ENCODE peak calls at places on chromosomes 1 and 21, in nine cellular contexts. W, V, A, P, T, M, L, S and G are unnamed samples.

GRCh38 chr21:45975017-45975595 is 6.5 kb upstream of the COL6A1 start:
- DNase-seq in W (no peak), V (no peak), A (no peak), P (peak), T (no peak), M (no peak), L (no peak), S (peak), G (peak)

GRCh38 chr1:226581650-226582330 is 33.2 kb downstream of the STUM start:
- DNase-seq in W (no peak), V (no peak), A (no peak), P (no peak), T (no peak), M (no peak), L (no peak), S (no peak), G (no peak)

GRCh38 chr1:239558992-239559391 is 172.6 kb downstream of the CHRM3 start:
- DNase-seq in W (no peak), V (no peak), A (no peak), P (no peak), T (no peak), M (no peak), L (no peak), S (no peak), G (no peak)

GRCh38 chr1:175735144-175735543 is 8.3 kb downstream of the TNR start:
- DNase-seq in W (no peak), V (no peak), A (no peak), P (no peak), T (no peak), M (no peak), L (no peak), S (no peak), G (no peak)

GRCh38 chr1:147201276-147201675 is 23.9 kb downstream of the FMO5 start:
- DNase-seq in W (no peak), V (no peak), A (no peak), P (no peak), T (no peak), M (no peak), L (no peak), S (no peak), G (no peak)

GRCh38 chr1:152392909-152393308 is 21.2 kb downstream of the CRNN start:
- DNase-seq in W (peak), V (no peak), A (no peak), P (no peak), T (no peak), M (no peak), L (no peak), S (no peak), G (no peak)

GRCh38 chr1:197660389-197660788 is 114.9 kb downstream of the DENND1B start:
- DNase-seq in W (no peak), V (no peak), A (no peak), P (no peak), T (no peak), M (no peak), L (no peak), S (no peak), G (no peak)

GRCh38 chr1:13801232-13801631 is 101.2 kb downstream of the PRDM2 start:
- DNase-seq in W (no peak), V (no peak), A (no peak), P (no peak), T (no peak), M (no peak), L (peak), S (no peak), G (no peak)

GRCh38 chr1:238499036-238499435 is 608.3 kb upstream of the ZP4 start:
- DNase-seq in W (no peak), V (no peak), A (no peak), P (no peak), T (no peak), M (no peak), L (no peak), S (no peak), G (no peak)

GRCh38 chr1:180905927-180906326 is 6.8 kb upstream of the KIAA1614 start:
- DNase-seq in W (no peak), V (no peak), A (no peak), P (no peak), T (no peak), M (no peak), L (no peak), S (no peak), G (no peak)

GRCh38 chr1:181086926-181087325 is 1.6 kb upstream of the IER5 start:
- DNase-seq in W (no peak), V (no peak), A (no peak), P (no peak), T (no peak), M (no peak), L (no peak), S (no peak), G (no peak)

DNA sequence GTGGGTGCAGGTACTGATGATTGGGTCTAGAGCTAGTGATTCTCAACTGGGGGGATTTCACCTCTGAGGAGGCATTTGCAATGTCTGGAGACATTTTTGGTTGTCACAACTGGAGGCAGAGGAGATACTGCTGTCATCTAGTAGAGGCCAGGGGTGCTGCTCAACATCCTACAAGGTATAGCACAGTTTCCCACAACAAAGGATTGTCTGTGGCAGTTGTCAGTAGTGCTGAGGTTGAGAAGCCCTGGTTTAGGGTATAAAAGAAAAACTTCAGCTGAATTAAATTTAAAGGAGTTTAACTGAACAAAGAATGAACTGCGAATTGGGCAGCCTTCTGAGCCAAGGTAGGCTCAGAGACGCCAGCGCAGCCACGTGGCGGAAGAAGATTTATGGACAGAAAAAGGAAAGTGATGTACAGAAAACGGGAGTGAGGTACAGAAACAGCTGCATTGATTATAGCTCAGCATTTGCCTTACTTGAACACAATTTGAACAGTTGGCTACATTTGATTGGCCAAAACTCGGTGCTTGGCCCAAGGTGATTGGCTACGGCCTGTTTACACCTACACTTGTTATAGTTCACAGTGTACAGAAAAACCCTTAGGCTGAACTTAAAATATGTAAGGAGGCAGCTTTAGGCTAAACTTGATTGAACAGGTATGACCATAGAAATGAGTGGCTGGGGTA is 40.4 kb downstream of the MPZL1 start:
- DNase-seq in W (no peak), V (no peak), A (no peak), P (no peak), T (no peak), M (no peak), L (no peak), S (no peak), G (no peak)
- H3K4me3 ChIP-seq in W (no peak), V (no peak), A (no peak), P (no peak), T (no peak), M (no peak), L (no peak), S (no peak), G (no peak)

DNA sequence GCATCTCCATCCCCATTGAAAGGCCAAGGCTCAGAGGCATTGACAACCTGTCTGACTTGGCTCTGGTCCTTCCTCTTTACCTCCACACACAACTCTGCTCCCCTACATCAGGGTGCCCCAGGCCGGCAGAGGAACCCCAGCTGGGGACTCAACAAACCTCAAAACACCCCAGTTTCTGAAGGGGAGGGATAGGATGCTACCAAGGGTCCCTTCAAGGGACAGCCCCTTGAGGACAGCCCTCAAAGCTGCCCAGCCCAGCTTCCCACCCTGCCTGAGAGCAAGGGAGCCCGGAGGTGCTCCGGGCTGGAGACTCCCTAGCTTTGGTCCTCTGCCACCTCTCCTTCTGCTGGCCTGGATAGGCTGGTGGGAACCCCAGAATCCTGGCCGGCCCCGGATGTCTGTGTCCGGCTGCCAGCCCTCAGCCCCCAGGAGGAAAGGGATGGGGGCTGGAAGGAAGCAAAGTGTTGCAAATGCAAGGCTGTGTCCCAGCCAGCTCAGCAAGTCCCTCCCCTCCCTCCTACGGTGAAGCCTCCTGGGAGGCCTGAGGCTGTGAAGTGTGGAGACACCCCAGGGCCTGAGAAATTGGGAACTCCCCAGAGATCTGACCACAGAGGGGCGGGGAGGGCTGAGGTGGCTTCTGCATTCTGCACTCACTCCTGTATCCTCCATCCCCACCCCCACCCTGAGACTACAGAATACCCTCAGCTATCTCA is 1.1 kb upstream of the MARCKSL1 start:
- DNase-seq in W (peak), V (no peak), A (no peak), P (peak), T (no peak), M (no peak), L (no peak), S (no peak), G (peak)
- H3K4me3 ChIP-seq in W (no peak), V (no peak), A (no peak), P (no peak), T (no peak), M (no peak), L (no peak), S (no peak), G (no peak)

DNA sequence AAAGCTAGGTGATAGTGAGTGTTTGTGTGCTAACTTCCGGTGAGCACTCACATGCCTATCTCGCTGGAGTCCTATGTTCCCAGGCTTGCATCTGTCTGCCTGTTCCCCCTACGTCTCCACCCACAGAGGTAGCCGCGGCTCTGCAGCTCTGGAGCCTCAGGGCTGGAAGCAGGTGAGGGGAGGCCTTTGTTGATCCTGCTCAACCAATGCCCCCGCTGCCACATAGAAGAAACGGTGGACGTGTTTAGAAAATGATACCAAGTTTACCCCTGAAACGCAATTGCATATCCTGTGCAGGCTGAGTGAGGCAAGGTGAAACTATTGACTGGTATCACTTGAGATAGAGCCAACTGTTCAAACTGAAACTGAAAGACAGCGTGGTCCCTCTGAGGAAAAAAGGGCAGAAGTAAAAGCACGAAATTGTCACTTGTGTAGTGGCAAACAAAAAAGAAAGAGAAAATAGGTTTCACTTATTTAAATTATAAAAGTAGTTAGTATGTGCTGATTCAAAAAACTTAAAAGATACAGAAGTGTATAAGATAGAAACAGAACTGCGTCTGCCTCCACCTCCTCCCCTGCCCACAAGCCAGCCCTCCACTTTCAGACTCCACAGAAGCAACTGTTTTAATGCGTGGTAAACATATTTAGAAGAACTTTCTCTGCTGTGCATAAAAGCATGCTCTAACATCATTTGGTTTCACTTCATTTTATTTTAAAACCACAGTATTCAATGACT is 38.6 kb upstream of the ETS2 start:
- DNase-seq in W (peak), V (no peak), A (no peak), P (peak), T (no peak), M (no peak), L (peak), S (no peak), G (no peak)
- H3K4me3 ChIP-seq in W (peak), V (no peak), A (no peak), P (peak), T (no peak), M (no peak), L (peak), S (no peak), G (no peak)

GRCh38 chr1:54120698-54121481 is 31.9 kb downstream of the CDCP2 start:
- DNase-seq in W (no peak), V (no peak), A (no peak), P (no peak), T (no peak), M (no peak), L (peak), S (no peak), G (no peak)
- H3K4me3 ChIP-seq in W (no peak), V (peak), A (no peak), P (peak), T (peak), M (peak), L (peak), S (no peak), G (peak)

GRCh38 chr1:35120458-35121133 is 41.4 kb downstream of the ZMYM1 start:
- DNase-seq in W (no peak), V (no peak), A (peak), P (no peak), T (no peak), M (no peak), L (no peak), S (no peak), G (no peak)
- H3K4me3 ChIP-seq in W (no peak), V (peak), A (no peak), P (peak), T (peak), M (peak), L (peak), S (no peak), G (peak)

GRCh38 chr1:65773391-65773790 is 19.3 kb upstream of the PDE4B start:
- DNase-seq in W (no peak), V (no peak), A (no peak), P (no peak), T (no peak), M (no peak), L (no peak), S (no peak), G (no peak)

GRCh38 chr1:65769621-65770020 is 23.1 kb upstream of the PDE4B start:
- DNase-seq in W (no peak), V (peak), A (no peak), P (no peak), T (no peak), M (no peak), L (no peak), S (no peak), G (no peak)

DNA sequence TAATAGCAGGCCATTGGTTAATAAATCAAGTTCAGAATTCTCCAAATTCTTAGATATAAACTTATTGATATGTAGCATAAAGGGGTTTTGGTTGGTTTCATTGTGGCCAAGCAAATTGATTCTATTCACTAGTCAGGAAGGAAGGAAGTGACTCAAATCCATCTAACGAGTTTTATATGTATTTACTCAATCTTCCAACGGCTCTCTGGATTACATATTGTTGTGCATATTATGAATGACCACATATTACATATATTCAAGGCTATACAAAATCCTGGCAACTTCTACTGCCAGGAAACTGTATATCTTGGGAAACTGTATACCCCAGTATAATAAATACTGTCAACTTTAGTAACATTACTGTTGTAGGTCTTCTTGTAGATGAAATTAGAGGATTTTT is 20.1 kb upstream of the PDE4B start:
- DNase-seq in W (no peak), V (no peak), A (no peak), P (no peak), T (no peak), M (no peak), L (no peak), S (no peak), G (no peak)
- H3K4me3 ChIP-seq in W (no peak), V (no peak), A (no peak), P (no peak), T (no peak), M (no peak), L (no peak), S (no peak), G (no peak)

DNA sequence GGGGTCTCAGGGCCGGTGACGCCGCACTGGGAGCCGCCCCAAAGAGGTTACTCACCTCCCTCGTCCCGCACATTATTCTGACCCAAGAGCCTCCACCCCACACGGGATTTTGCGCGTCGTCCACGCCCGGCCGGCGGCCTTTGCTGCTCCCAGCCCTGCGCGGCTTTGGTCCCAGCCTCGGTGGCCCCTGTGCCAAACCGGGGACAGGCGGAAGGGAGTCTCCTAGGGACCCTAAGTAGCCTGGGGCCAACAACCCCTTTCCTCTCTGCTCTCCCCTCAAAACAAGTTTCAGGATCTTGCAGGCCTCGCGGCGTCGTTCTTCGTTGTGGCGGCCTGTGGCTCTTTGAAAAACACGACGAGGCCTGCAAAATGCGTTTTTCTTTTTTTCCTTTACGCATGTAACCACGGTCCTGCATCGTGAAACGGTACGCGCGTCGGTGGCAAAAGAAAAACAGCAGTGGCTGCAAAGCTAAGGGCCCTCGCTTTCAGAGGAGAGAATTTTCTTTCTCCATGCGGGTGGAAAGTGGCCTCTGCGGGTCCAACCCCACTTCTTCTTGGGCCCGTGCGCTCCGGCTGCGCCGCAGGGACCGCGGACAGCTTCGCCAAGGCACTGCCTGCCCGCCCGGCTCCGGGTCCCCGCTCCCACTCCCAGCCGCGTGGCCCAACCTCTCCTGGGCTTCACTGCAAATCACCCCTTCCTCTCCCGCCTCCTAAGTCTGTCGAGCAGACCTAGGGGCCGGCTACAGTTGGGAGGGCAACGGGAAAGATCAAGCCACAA is 816 bp upstream of the RUNX3 start:
- DNase-seq in W (peak), V (no peak), A (no peak), P (no peak), T (no peak), M (no peak), L (no peak), S (no peak), G (no peak)
- H3K4me3 ChIP-seq in W (no peak), V (no peak), A (no peak), P (peak), T (no peak), M (peak), L (peak), S (peak), G (no peak)

GRCh38 chr21:17455451-17455850 is 57.4 kb upstream of the CXADR start:
- DNase-seq in W (no peak), V (no peak), A (no peak), P (no peak), T (no peak), M (no peak), L (peak), S (no peak), G (no peak)
- H3K4me3 ChIP-seq in W (no peak), V (no peak), A (no peak), P (no peak), T (no peak), M (no peak), L (no peak), S (no peak), G (no peak)

GRCh38 chr1:183234660-183235476 is 48.8 kb downstream of the LAMC2 start:
- DNase-seq in W (no peak), V (peak), A (peak), P (no peak), T (peak), M (no peak), L (peak), S (peak), G (peak)
- H3K4me3 ChIP-seq in W (no peak), V (peak), A (no peak), P (peak), T (peak), M (peak), L (no peak), S (peak), G (peak)

GRCh38 chr1:48471103-48471502 is 901 bp downstream of the SPATA6 start:
- DNase-seq in W (no peak), V (no peak), A (peak), P (no peak), T (no peak), M (no peak), L (peak), S (no peak), G (peak)
- H3K4me3 ChIP-seq in W (no peak), V (peak), A (peak), P (peak), T (peak), M (peak), L (peak), S (peak), G (peak)